ENCODE peak calls at places on chromosome 4, in eight cellular contexts. B is IMR-90; W is PC-3; E is NCI-H82; D is stimulated activated CD4-positive, alpha-beta T cell treated with anti-CD3 and anti-CD28 coated beads, Interleukin-4, amount 100 ng/mL, for 4 hours; U is AG04450; T is nucleus accumbens; J is EL. X is an unnamed sample.

GRCh38 chr4:184775854-184776555 is 42.1 kb upstream of the CENPU start:
- DNase-seq in W (no peak), T (no peak), B (no peak), D (no peak), U (no peak), J (no peak), E (no peak), X (no peak)

GRCh38 chr4:76784237-76784636 is 113.7 kb downstream of the SOWAHB start:
- DNase-seq in J (peak; percentile 54), E (peak; percentile 10), W (no peak), D (no peak), T (no peak), U (no peak), B (no peak), X (peak; percentile 6)

GRCh38 chr4:76943129-76943620 is 6.4 kb upstream of the SEPTIN11 start:
- DNase-seq in T (no peak), U (no peak), D (no peak), B (peak; percentile 75), W (no peak), J (peak; percentile 68), E (no peak), X (peak; percentile 39)

GRCh38 chr4:183099537-183100297 is 660 bp downstream of the WWC2 start:
- DNase-seq in E (peak; percentile 30), J (peak; percentile 33), B (no peak), D (no peak), U (no peak), W (peak; percentile 31), T (no peak), X (peak; percentile 58)

GRCh38 chr4:5976921-5977320 is 41.3 kb downstream of the C4orf50 start:
- DNase-seq in T (no peak), B (no peak), E (no peak), D (no peak), W (no peak), U (no peak), J (no peak), X (no peak)

GRCh38 chr4:78608684-78609083 is 57.1 kb downstream of the ANXA3 start:
- DNase-seq in J (no peak), B (no peak), D (no peak), E (no peak), U (no peak), W (no peak), T (no peak), X (no peak)

GRCh38 chr4:112967109-112967508 is 82.3 kb upstream of the ANK2 start:
- DNase-seq in E (peak; percentile 80), T (no peak), J (no peak), B (no peak), U (no peak), W (no peak), D (no peak), X (no peak)

GRCh38 chr4:99071159-99071558 is 17.4 kb downstream of the ADH5 start:
- DNase-seq in B (no peak), J (no peak), E (no peak), D (no peak), T (no peak), U (no peak), W (no peak), X (no peak)

GRCh38 chr4:22372958-22373357 is 142.9 kb downstream of the ADGRA3 start:
- DNase-seq in W (no peak), D (no peak), E (no peak), J (no peak), T (no peak), B (no peak), U (no peak), X (no peak)

GRCh38 chr4:41541697-41542096 is 3.7 kb downstream of the LIMCH1 start:
- DNase-seq in W (no peak), D (no peak), J (no peak), U (no peak), T (no peak), E (no peak), B (no peak), X (no peak)

GRCh38 chr4:101651778-101652177 is 138.8 kb upstream of the BANK1 start:
- DNase-seq in D (no peak), T (no peak), E (peak; percentile 77), J (no peak), W (no peak), B (no peak), U (no peak), X (no peak)

GRCh38 chr4:3836802-3837601 is 70.8 kb downstream of the ADRA2C start:
- DNase-seq in B (no peak), D (no peak), E (peak; percentile 77), J (peak; percentile 7), U (no peak), W (no peak), T (no peak), X (peak; percentile 22)

GRCh38 chr4:81839347-81840042 is 367.8 kb upstream of the RASGEF1B start:
- DNase-seq in D (no peak), T (no peak), W (no peak), U (no peak), E (no peak), J (no peak), B (no peak), X (no peak)

GRCh38 chr4:106104276-106104675 is 209.0 kb downstream of the NPNT start:
- DNase-seq in W (no peak), T (no peak), J (no peak), U (no peak), B (no peak), E (no peak), D (no peak), X (no peak)

GRCh38 chr4:115113382-115114106 is at the start of gene NDST4:
- DNase-seq in D (no peak), B (no peak), T (no peak), U (no peak), J (no peak), W (peak; percentile 36), E (peak; percentile 88), X (no peak)

GRCh38 chr4:108881190-108881589 is 118.3 kb upstream of the ETNPPL start:
- DNase-seq in W (no peak), U (peak; percentile 59), E (peak; percentile 47), D (no peak), B (peak; percentile 96), T (no peak), J (peak; percentile 77), X (no peak)

GRCh38 chr4:73674451-73674919 is 54.2 kb upstream of the RASSF6 start:
- DNase-seq in W (peak; percentile 45), U (no peak), B (peak; percentile 34), J (peak; percentile 30), D (no peak), T (no peak), E (no peak), X (no peak)

GRCh38 chr4:153733751-153734448 is 25.9 kb downstream of the RNF175 start:
- DNase-seq in E (no peak), T (no peak), W (no peak), D (no peak), U (no peak), B (no peak), J (no peak), X (no peak)

GRCh38 chr4:107153228-107153627 is 117.1 kb upstream of the DKK2 start:
- DNase-seq in T (no peak), U (no peak), J (peak; percentile 15), E (peak; percentile 26), W (no peak), B (no peak), D (no peak), X (peak; percentile 1)

GRCh38 chr4:68338625-68339024 is 11.3 kb downstream of the YTHDC1 start:
- DNase-seq in E (no peak), W (no peak), D (no peak), J (no peak), B (no peak), T (no peak), U (no peak), X (no peak)

GRCh38 chr4:139053909-139054308 is 38.3 kb downstream of the NOCT start:
- DNase-seq in J (no peak), E (no peak), W (no peak), T (no peak), U (no peak), B (no peak), D (no peak), X (no peak)

GRCh38 chr4:52931238-52931637 is 69.1 kb downstream of the RASL11B start:
- DNase-seq in D (no peak), T (no peak), W (no peak), E (no peak), J (no peak), U (no peak), B (no peak), X (no peak)

GRCh38 chr4:108072300-108072699 is 82.6 kb downstream of the HADH start:
- DNase-seq in U (no peak), W (peak; percentile 4), T (no peak), D (peak; percentile 59), B (no peak), J (no peak), E (no peak), X (no peak)

GRCh38 chr4:3416821-3417221 is 24.9 kb upstream of the HGFAC start:
- DNase-seq in D (no peak), J (no peak), B (no peak), T (no peak), U (no peak), W (no peak), E (no peak), X (no peak)

GRCh38 chr4:4477391-4477790 is 64.5 kb downstream of the STX18 start:
- DNase-seq in J (peak; percentile 21), T (no peak), U (no peak), B (no peak), D (no peak), E (no peak), W (no peak), X (no peak)

GRCh38 chr4:44738615-44739014 is 12.3 kb upstream of the GNPDA2 start:
- DNase-seq in E (peak; percentile 57), U (no peak), T (no peak), D (no peak), J (no peak), B (no peak), W (no peak), X (no peak)

GRCh38 chr4:156672924-156673323 is 298.7 kb downstream of the PDGFC start:
- DNase-seq in W (peak; percentile 65), B (no peak), D (no peak), E (no peak), U (no peak), J (peak; percentile 74), T (no peak), X (no peak)

GRCh38 chr4:6926681-6927478 is 17.3 kb downstream of the TBC1D14 start:
- DNase-seq in T (no peak), U (no peak), J (no peak), W (no peak), D (peak; percentile 79), B (peak; percentile 60), E (no peak), X (peak; percentile 86)

GRCh38 chr4:187827631-187828030 is 167.9 kb upstream of the ZFP42 start:
- DNase-seq in B (peak; percentile 79), E (no peak), U (peak; percentile 11), D (no peak), W (no peak), J (no peak), T (no peak), X (no peak)

GRCh38 chr4:148441624-148441985 is 609 bp downstream of the NR3C2 start:
- DNase-seq in D (no peak), B (no peak), E (peak; percentile 18), W (peak; percentile 20), J (no peak), T (no peak), U (no peak), X (no peak)